ENCODE peak calls at places on chromosomes 5 and 9, in eight cellular contexts. D is NCI-H1105 treated with DMSO at 0.1 percent for 48 hours, T is Right ventricle myocardium inferior, K is breast epithelium, A is neural progenitor cell, Z is NCI-H1092, I is heart right ventricle, L is NCI-H2081 treated with DMSO at 0.1 percent for 48 hours. U is an unnamed sample.

GRCh38 chr5:147576646-147577535 is 67.0 kb upstream of the DPYSL3 start:
- DNase-seq in L (no peak), T (no peak), A (peak), Z (no peak), K (peak), I (peak), D (no peak), U (no peak)

GRCh38 chr9:21833090-21833801 is 30.8 kb downstream of the MTAP start:
- DNase-seq in I (no peak), A (no peak), K (no peak), Z (no peak), T (no peak), L (no peak), D (peak), U (no peak)

GRCh38 chr5:76270214-76270613 is 132.9 kb upstream of the IQGAP2 start:
- DNase-seq in K (no peak), L (no peak), D (no peak), Z (no peak), A (no peak), T (no peak), I (no peak), U (no peak)

GRCh38 chr5:147483961-147484707 is 25.7 kb downstream of the DPYSL3 start:
- DNase-seq in K (peak), Z (peak), A (no peak), I (peak), T (peak), L (peak), D (peak), U (peak)

GRCh38 chr5:127801751-127802476 is 98.7 kb downstream of the CCDC192 start:
- DNase-seq in I (no peak), D (no peak), L (no peak), Z (no peak), T (no peak), A (no peak), K (no peak), U (no peak)

GRCh38 chr5:177453852-177454396 is 7.3 kb downstream of the PRR7 start:
- DNase-seq in I (no peak), A (no peak), T (no peak), L (no peak), D (no peak), K (no peak), Z (no peak), U (no peak)

GRCh38 chr5:142736247-142736632 is 33.9 kb upstream of the ARHGAP26 start:
- DNase-seq in D (no peak), K (no peak), I (no peak), T (no peak), Z (no peak), A (no peak), L (no peak), U (no peak)

GRCh38 chr9:110814159-110814558 is 145.6 kb downstream of the MUSK start:
- DNase-seq in D (no peak), T (no peak), L (no peak), I (no peak), K (no peak), A (no peak), Z (no peak), U (no peak)

GRCh38 chr5:180070726-180071417 is 687 bp downstream of the RNF130 start:
- DNase-seq in T (peak), I (peak), K (peak), L (no peak), A (peak), D (peak), Z (no peak), U (no peak)

GRCh38 chr9:99560561-99560960 is 261.1 kb upstream of the NR4A3 start:
- DNase-seq in D (no peak), Z (no peak), K (no peak), A (no peak), I (no peak), T (no peak), L (no peak), U (no peak)

GRCh38 chr5:87539839-87540238 is 127.1 kb upstream of the CCNH start:
- DNase-seq in L (no peak), D (no peak), T (no peak), I (no peak), A (no peak), Z (no peak), K (no peak), U (no peak)

GRCh38 chr5:121624035-121624434 is 227.6 kb upstream of the FTMT start:
- DNase-seq in I (no peak), L (no peak), Z (no peak), D (no peak), T (no peak), K (no peak), A (no peak), U (no peak)

GRCh38 chr5:39164016-39164415 is 55.3 kb downstream of the FYB1 start:
- DNase-seq in A (no peak), I (no peak), L (no peak), K (no peak), Z (no peak), D (no peak), T (no peak), U (no peak)

GRCh38 chr5:168066536-168067208 is 224.8 kb upstream of the WWC1 start:
- DNase-seq in D (no peak), T (no peak), A (no peak), I (no peak), K (no peak), L (no peak), Z (no peak), U (no peak)

GRCh38 chr9:84305452-84306131 is 35.0 kb downstream of the SLC28A3 start:
- DNase-seq in K (no peak), T (no peak), D (no peak), A (no peak), I (no peak), Z (no peak), L (no peak), U (no peak)

GRCh38 chr5:15645376-15645775 is 145.4 kb downstream of the FBXL7 start:
- DNase-seq in D (no peak), L (no peak), I (no peak), T (no peak), A (no peak), K (no peak), Z (no peak), U (no peak)

GRCh38 chr9:130939405-130939941 is 426 bp upstream of the FIBCD1 start:
- DNase-seq in A (peak), Z (no peak), D (no peak), I (no peak), K (no peak), L (no peak), T (peak), U (no peak)

GRCh38 chr9:15306757-15307522 is at the start of gene TTC39B:
- DNase-seq in L (peak), T (peak), A (peak), Z (peak), K (peak), D (peak), I (peak), U (peak)

GRCh38 chr5:94111209-94112004 is 370.0 kb upstream of the POU5F2 start:
- DNase-seq in Z (peak), T (peak), D (peak), I (peak), K (peak), A (peak), L (peak), U (peak)

GRCh38 chr5:150139334-150139733 is 16.3 kb downstream of the PDGFRB start:
- DNase-seq in A (no peak), T (no peak), Z (no peak), I (no peak), L (no peak), D (no peak), K (no peak), U (no peak)

GRCh38 chr5:111461261-111461671 is 51.1 kb downstream of the STARD4 start:
- DNase-seq in K (no peak), I (no peak), L (no peak), T (no peak), A (peak), D (no peak), Z (no peak), U (no peak)

GRCh38 chr5:72561407-72561972 is 54.3 kb upstream of the ZNF366 start:
- DNase-seq in Z (no peak), A (no peak), I (no peak), D (no peak), T (no peak), K (no peak), L (no peak), U (no peak)

GRCh38 chr5:32331217-32331926 is 18.6 kb upstream of the MTMR12 start:
- DNase-seq in L (no peak), K (peak), T (no peak), I (no peak), Z (no peak), D (no peak), A (no peak), U (no peak)

GRCh38 chr9:83572524-83572923 is 34.3 kb upstream of the FRMD3 start:
- DNase-seq in A (no peak), Z (no peak), K (no peak), L (no peak), I (no peak), T (no peak), D (no peak), U (no peak)

GRCh38 chr9:935348-935965 is 41.0 kb upstream of the DMRT3 start:
- DNase-seq in K (no peak), D (peak), A (no peak), T (no peak), I (no peak), Z (no peak), L (peak), U (no peak)

GRCh38 chr9:89179920-89180667 is 1.5 kb upstream of the SHC3 start:
- DNase-seq in D (peak), Z (peak), T (peak), K (peak), A (peak), I (peak), L (peak), U (peak)

GRCh38 chr9:132769895-132770774 is 99.9 kb downstream of the GTF3C4 start:
- DNase-seq in Z (no peak), K (peak), A (peak), D (no peak), I (peak), L (no peak), T (peak), U (peak)

GRCh38 chr9:111034146-111034545 is 4.1 kb downstream of the LPAR1 start:
- DNase-seq in K (no peak), T (no peak), D (no peak), L (no peak), A (no peak), I (no peak), Z (no peak), U (no peak)

GRCh38 chr5:124660229-124661093 is 86.0 kb downstream of the ZNF608 start:
- DNase-seq in Z (no peak), K (peak), A (peak), L (no peak), T (no peak), I (no peak), D (no peak), U (no peak)

GRCh38 chr5:68288756-68289134 is 73.2 kb downstream of the PIK3R1 start:
- DNase-seq in K (no peak), I (no peak), D (peak), Z (no peak), A (no peak), L (no peak), T (peak), U (no peak)

GRCh38 chr9:136777359-136777758 is 13.0 kb upstream of the LCN15 start:
- DNase-seq in D (no peak), A (no peak), Z (no peak), L (no peak), I (no peak), K (no peak), T (no peak), U (no peak)

GRCh38 chr9:112531666-112532282 is 45.1 kb downstream of the KIAA1958 start:
- DNase-seq in I (no peak), D (no peak), L (no peak), A (no peak), T (no peak), Z (no peak), K (no peak), U (no peak)